ENCODE peak calls at places on chromosomes 2 and 18, in five cellular contexts. One of them, this sample, is unnamed.

GRCh38 chr2:211035548-211036185 is 479.3 kb downstream of the CPS1 start:
- DNase-seq in nephron progenitor cell: peak
- DNase-seq in HTR-8/SVneo: peak
- DNase-seq in AG08395: no peak
- DNase-seq in hepatic stellate cell: no peak
- DNase-seq in this sample: no peak

GRCh38 chr18:67705748-67706147 is 189.2 kb upstream of the DSEL start:
- DNase-seq in nephron progenitor cell: no peak
- DNase-seq in HTR-8/SVneo: no peak
- DNase-seq in AG08395: no peak
- DNase-seq in hepatic stellate cell: no peak
- DNase-seq in this sample: no peak

GRCh38 chr2:48233005-48233404 is 296.9 kb upstream of the STON1 start:
- DNase-seq in nephron progenitor cell: no peak
- DNase-seq in HTR-8/SVneo: no peak
- DNase-seq in AG08395: no peak
- DNase-seq in hepatic stellate cell: no peak
- DNase-seq in this sample: no peak

GRCh38 chr2:102792538-102793208 is 30.8 kb downstream of the TMEM182 start:
- DNase-seq in nephron progenitor cell: no peak
- DNase-seq in HTR-8/SVneo: no peak
- DNase-seq in AG08395: no peak
- DNase-seq in hepatic stellate cell: no peak
- DNase-seq in this sample: no peak

GRCh38 chr2:47744074-47744473 is 38.9 kb upstream of the MSH6 start:
- DNase-seq in nephron progenitor cell: no peak
- DNase-seq in HTR-8/SVneo: no peak
- DNase-seq in AG08395: no peak
- DNase-seq in hepatic stellate cell: no peak
- DNase-seq in this sample: no peak

GRCh38 chr2:24831736-24832421 is 38.7 kb downstream of the CENPO start:
- DNase-seq in nephron progenitor cell: peak
- DNase-seq in HTR-8/SVneo: no peak
- DNase-seq in AG08395: no peak
- DNase-seq in hepatic stellate cell: no peak
- DNase-seq in this sample: no peak

GRCh38 chr2:190441564-190441963 is 33.4 kb downstream of the MFSD6 start:
- DNase-seq in nephron progenitor cell: no peak
- DNase-seq in HTR-8/SVneo: no peak
- DNase-seq in AG08395: no peak
- DNase-seq in hepatic stellate cell: no peak
- DNase-seq in this sample: no peak

GRCh38 chr2:232439758-232440135 is 16.2 kb upstream of the ALPI start:
- DNase-seq in nephron progenitor cell: no peak
- DNase-seq in HTR-8/SVneo: no peak
- DNase-seq in AG08395: no peak
- DNase-seq in hepatic stellate cell: no peak
- DNase-seq in this sample: no peak

GRCh38 chr2:10278029-10278762 is 24.5 kb upstream of the HPCAL1 start:
- DNase-seq in nephron progenitor cell: no peak
- DNase-seq in HTR-8/SVneo: no peak
- DNase-seq in AG08395: peak
- DNase-seq in hepatic stellate cell: peak
- DNase-seq in this sample: no peak

GRCh38 chr2:216665240-216665639 is 30.1 kb downstream of the IGFBP5 start:
- DNase-seq in nephron progenitor cell: no peak
- DNase-seq in HTR-8/SVneo: no peak
- DNase-seq in AG08395: no peak
- DNase-seq in hepatic stellate cell: no peak
- DNase-seq in this sample: no peak

GRCh38 chr2:16183345-16183744 is 243.0 kb downstream of the MYCN start:
- DNase-seq in nephron progenitor cell: no peak
- DNase-seq in HTR-8/SVneo: no peak
- DNase-seq in AG08395: no peak
- DNase-seq in hepatic stellate cell: no peak
- DNase-seq in this sample: no peak

GRCh38 chr2:197657562-197657961 is 17.8 kb downstream of the RFTN2 start:
- DNase-seq in nephron progenitor cell: no peak
- DNase-seq in HTR-8/SVneo: no peak
- DNase-seq in AG08395: no peak
- DNase-seq in hepatic stellate cell: no peak
- DNase-seq in this sample: no peak